ENCODE peak calls at places on chromosomes 13 and 19, in nine cellular contexts. W, U, C, Q, H, Y, Z, S and X are unnamed samples.

GRCh38 chr13:30063892-30064291 is 213.5 kb upstream of the UBL3 start:
- DNase-seq in Y (no peak), W (no peak), H (no peak), Z (no peak), U (no peak), S (no peak), Q (no peak), C (no peak), X (no peak)

GRCh38 chr13:51767100-51767499 is 36.9 kb downstream of the DHRS12 start:
- DNase-seq in U (no peak), Q (no peak), H (no peak), S (no peak), W (no peak), Y (no peak), C (no peak), Z (no peak), X (no peak)

GRCh38 chr13:110466261-110466660 is 95.3 kb downstream of the RAB20 start:
- DNase-seq in C (no peak), W (no peak), Y (no peak), H (no peak), S (no peak), Q (no peak), U (no peak), Z (no peak), X (no peak)

GRCh38 chr13:77378662-77379061 is 51.8 kb upstream of the MYCBP2 start:
- DNase-seq in H (no peak), W (no peak), Y (no peak), C (no peak), S (no peak), Z (no peak), U (no peak), Q (no peak), X (no peak)

GRCh38 chr19:49133621-49134454 is 14.5 kb downstream of the PPFIA3 start:
- DNase-seq in U (no peak), Q (no peak), H (no peak), W (no peak), Z (peak), Y (peak), C (peak), S (no peak), X (peak)

GRCh38 chr13:42696191-42696590 is 85.2 kb upstream of the FAM216B start:
- DNase-seq in H (no peak), S (no peak), W (no peak), U (no peak), C (peak), Q (no peak), Z (peak), Y (no peak), X (no peak)

GRCh38 chr13:27005556-27005955 is 166.1 kb downstream of the USP12 start:
- DNase-seq in U (no peak), W (peak), Q (peak), Y (no peak), S (peak), Z (no peak), C (no peak), H (no peak), X (no peak)

GRCh38 chr19:8526345-8527062 is 12.5 kb upstream of the ZNF414 start:
- DNase-seq in Y (no peak), H (peak), W (peak), Q (peak), S (peak), Z (peak), C (peak), U (no peak), X (peak)

GRCh38 chr19:33064117-33064777 is 441 bp downstream of the RHPN2 start:
- DNase-seq in Q (peak), Y (no peak), H (no peak), Z (no peak), C (no peak), U (no peak), S (peak), W (no peak), X (peak)

GRCh38 chr13:44276061-44276460 is 97.6 kb upstream of the SERP2 start:
- DNase-seq in C (no peak), W (no peak), H (no peak), Q (no peak), S (no peak), Z (no peak), Y (no peak), U (no peak), X (no peak)

GRCh38 chr13:26867451-26868067 is 107.0 kb upstream of the GPR12 start:
- DNase-seq in Y (no peak), W (no peak), Q (no peak), U (peak), S (no peak), C (peak), Z (peak), H (peak), X (no peak)

GRCh38 chr19:43784251-43784980 is 3.6 kb upstream of the KCNN4 start:
- DNase-seq in C (peak), Q (no peak), S (peak), Y (no peak), Z (peak), H (no peak), W (no peak), U (no peak), X (peak)

GRCh38 chr19:47765522-47766358 is 12.8 kb upstream of the SELENOW start:
- DNase-seq in Q (peak), H (peak), U (peak), Z (no peak), C (peak), W (peak), S (peak), Y (no peak), X (peak)

GRCh38 chr13:50123515-50123861 is 108.2 kb downstream of the KCNRG start:
- DNase-seq in Q (peak), Z (no peak), H (no peak), U (no peak), C (no peak), S (no peak), Y (no peak), W (no peak), X (no peak)

GRCh38 chr13:43766766-43767165 is 20.0 kb downstream of the ENOX1 start:
- DNase-seq in C (no peak), H (no peak), Y (no peak), U (no peak), Q (no peak), Z (no peak), W (no peak), S (no peak), X (no peak)

GRCh38 chr19:2474232-2475017 is 1.5 kb upstream of the GADD45B start:
- DNase-seq in S (peak), C (peak), H (peak), W (peak), Q (peak), Y (peak), U (peak), Z (peak), X (peak)

GRCh38 chr13:66567899-66568612 is 662.1 kb downstream of the PCDH9 start:
- DNase-seq in W (no peak), U (no peak), Y (no peak), Q (no peak), Z (no peak), C (no peak), H (no peak), S (no peak), X (no peak)

GRCh38 chr13:74040200-74040599 is 94.0 kb downstream of the KLF12 start:
- DNase-seq in Q (peak), H (peak), S (peak), W (no peak), Z (peak), U (no peak), Y (no peak), C (peak), X (peak)

GRCh38 chr19:31331536-31331935 is 17.7 kb downstream of the TSHZ3 start:
- DNase-seq in Y (no peak), S (no peak), H (no peak), C (no peak), W (no peak), Z (no peak), Q (peak), U (no peak), X (no peak)

GRCh38 chr19:33624586-33625153 is 2.9 kb downstream of the CHST8 start:
- DNase-seq in S (no peak), C (no peak), U (no peak), Z (no peak), W (no peak), H (no peak), Y (no peak), Q (no peak), X (no peak)

GRCh38 chr19:56383826-56384605 is 9.3 kb downstream of the ZNF582 start:
- DNase-seq in U (no peak), Z (peak), S (peak), W (no peak), C (peak), H (no peak), Q (no peak), Y (no peak), X (no peak)

GRCh38 chr13:39876258-39876657 is 220.8 kb downstream of the COG6 start:
- DNase-seq in H (no peak), W (no peak), U (no peak), Z (peak), Q (no peak), C (peak), S (peak), Y (no peak), X (no peak)

GRCh38 chr19:54164369-54165068 is 5.0 kb upstream of the LENG1 start:
- DNase-seq in U (no peak), H (peak), C (peak), Q (no peak), W (no peak), Y (peak), S (peak), Z (no peak), X (peak)

GRCh38 chr19:4390862-4391693 is 9.3 kb downstream of the SH3GL1 start:
- DNase-seq in Y (no peak), Q (no peak), W (no peak), Z (no peak), H (no peak), S (no peak), U (no peak), C (no peak), X (no peak)

GRCh38 chr19:2294377-2295335 is 12.7 kb upstream of the PEAK3 start:
- DNase-seq in C (peak), Y (no peak), U (no peak), H (no peak), W (peak), S (no peak), Q (peak), Z (no peak), X (no peak)

GRCh38 chr13:55571237-55571867 is 1569.4 kb upstream of the PRR20A start:
- DNase-seq in C (no peak), Z (no peak), Q (no peak), U (no peak), S (no peak), H (no peak), W (no peak), Y (no peak), X (no peak)

GRCh38 chr13:48304132-48304876 is 753 bp downstream of the RB1 start:
- DNase-seq in Q (peak), Y (no peak), U (peak), H (peak), W (no peak), C (peak), S (peak), Z (peak), X (peak)